ENCODE peak calls at places on chromosomes 1 and 21, in eight cellular contexts. Y is fibroblast of lung, W is tibial artery, Q is H1, R is body of pancreas, H is right lobe of liver, J is hepatocyte, D is ascending aorta. C is an unnamed sample.
A peak's percentile ranks its signal among the peaks of the same experiment; 100 is the strongest.

GRCh38 chr1:210264521-210265380 is 32.2 kb downstream of the SERTAD4 start:
- DNase-seq in Q (no peak), W (no peak), D (no peak), Y (peak; percentile 47), R (no peak), H (no peak), J (peak; percentile 22), C (no peak)

GRCh38 chr1:203196371-203196770 is 9.9 kb upstream of the CHI3L1 start:
- DNase-seq in W (no peak), H (no peak), Q (no peak), Y (peak; percentile 42), D (no peak), R (no peak), J (no peak), C (no peak)

GRCh38 chr1:18217398-18218043 is 109.9 kb downstream of the IGSF21 start:
- DNase-seq in J (peak; percentile 37), D (no peak), Q (peak; percentile 27), W (peak; percentile 24), Y (no peak), H (no peak), R (no peak), C (peak; percentile 39)

GRCh38 chr1:34236089-34236488 is 59.4 kb downstream of the C1orf94 start:
- DNase-seq in H (no peak), Y (no peak), R (no peak), D (no peak), Q (no peak), W (no peak), J (peak; percentile 33), C (no peak)

GRCh38 chr1:207883104-207883651 is 27.7 kb downstream of the CD34 start:
- DNase-seq in Y (no peak), H (no peak), D (no peak), W (no peak), J (no peak), Q (no peak), R (no peak), C (no peak)

GRCh38 chr1:154998818-154999650 is 3.6 kb upstream of the ZBTB7B start:
- DNase-seq in R (peak; percentile 58), Q (no peak), J (peak; percentile 78), D (no peak), W (peak; percentile 47), Y (peak; percentile 59), H (no peak), C (peak; percentile 86)

GRCh38 chr1:54037476-54037875 is 15.5 kb downstream of the TMEM59 start:
- DNase-seq in Q (no peak), Y (peak; percentile 51), W (no peak), J (no peak), D (no peak), R (no peak), H (no peak), C (no peak)

GRCh38 chr1:92961896-92962752 is 862 bp upstream of the DIPK1A start:
- DNase-seq in Q (no peak), Y (peak; percentile 80), R (peak; percentile 18), H (peak; percentile 64), J (peak; percentile 43), W (peak; percentile 38), D (no peak), C (no peak)

GRCh38 chr1:155938220-155938627 is 3.2 kb upstream of the RXFP4 start:
- DNase-seq in W (no peak), R (no peak), Y (peak; percentile 67), H (no peak), J (peak; percentile 67), D (no peak), Q (no peak), C (peak; percentile 44)

GRCh38 chr1:38077523-38078147 is 31.0 kb upstream of the POU3F1 start:
- DNase-seq in Y (peak; percentile 24), W (no peak), H (no peak), J (no peak), R (no peak), D (no peak), Q (no peak), C (no peak)

GRCh38 chr1:10339815-10340214 is 59.0 kb upstream of the PGD start:
- DNase-seq in W (no peak), Y (peak; percentile 90), R (peak; percentile 12), J (peak; percentile 54), Q (peak; percentile 31), H (no peak), D (no peak), C (peak; percentile 78)

GRCh38 chr1:67850611-67851075 is 17.4 kb upstream of the GNG12 start:
- DNase-seq in H (no peak), W (peak; percentile 89), R (peak; percentile 93), Q (no peak), Y (peak; percentile 92), D (peak; percentile 69), J (peak; percentile 73), C (peak; percentile 58)

GRCh38 chr21:38428211-38428610 is 70.1 kb downstream of the ERG start:
- DNase-seq in W (no peak), H (no peak), Q (no peak), Y (no peak), D (no peak), J (no peak), R (no peak), C (no peak)

DNA sequence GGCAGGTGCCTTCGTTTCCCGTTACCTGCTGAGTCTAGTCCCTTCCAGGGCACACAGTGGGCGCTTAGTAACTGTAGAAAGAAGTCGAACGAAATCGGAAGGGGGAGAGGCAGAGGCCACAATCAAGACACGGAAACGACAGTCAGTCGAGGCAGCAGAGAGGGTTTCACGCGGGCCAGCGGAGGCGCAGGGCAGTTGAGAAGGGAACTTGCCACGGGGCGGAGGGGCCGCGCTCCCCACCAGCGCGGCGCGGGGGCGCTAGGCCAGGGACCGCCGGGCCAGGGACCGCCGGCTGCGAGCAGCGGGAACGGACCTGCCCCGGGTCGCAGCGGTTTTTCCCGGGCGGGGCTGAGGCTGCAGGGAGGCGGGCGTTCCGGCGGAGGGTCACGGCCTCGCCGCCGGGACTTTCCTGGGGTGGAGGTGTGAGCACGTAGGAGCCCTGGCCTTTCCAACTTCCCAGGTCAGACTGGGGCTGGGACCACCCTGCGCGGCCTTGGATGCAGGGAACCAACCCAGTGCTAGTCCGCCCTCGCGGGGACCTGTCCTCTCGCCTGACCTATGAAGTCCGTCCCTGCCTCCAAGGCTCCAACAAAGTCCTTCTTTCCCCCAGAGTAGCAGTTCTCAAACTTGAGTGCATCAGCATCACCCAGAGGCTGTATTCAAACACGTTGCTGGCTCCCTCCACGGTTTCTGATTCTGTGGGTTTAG is 150.1 kb upstream of the FGGY start:
- DNase-seq in J (peak; percentile 62), W (peak; percentile 43), R (peak; percentile 39), Y (peak; percentile 30), D (no peak), H (peak; percentile 69), Q (no peak), C (no peak)
- TF ChIP-seq CTCF in J (peak; percentile 9), W (peak; percentile 21), R (peak; percentile 16), Y (peak; percentile 20), D (no peak), H (no peak), Q (no peak), C (no peak)

GRCh38 chr1:39569034-39569433 is 7.6 kb downstream of the PABPC4 start:
- DNase-seq in J (no peak), H (no peak), Y (no peak), R (peak; percentile 21), Q (no peak), W (no peak), D (no peak), C (no peak)
- H3K36me3 ChIP-seq in J (peaks cover 14% of the 10 kb centered on the region), H (peaks cover 9% of the 10 kb centered on the region), Y (peaks cover 43% of the 10 kb centered on the region), R (peaks cover 32% of the 10 kb centered on the region), Q (peaks cover 97% of the 10 kb centered on the region), W (peaks cover 85% of the 10 kb centered on the region), D (peaks cover 86% of the 10 kb centered on the region), C (peaks cover 95% of the 10 kb centered on the region)

GRCh38 chr1:1540817-1541628 is 599 bp upstream of the TMEM240 start:
- DNase-seq in D (no peak), Y (no peak), Q (no peak), R (no peak), H (peak; percentile 59), J (no peak), W (no peak), C (no peak)

GRCh38 chr1:1538334-1538733 is 2.1 kb downstream of the TMEM240 start:
- DNase-seq in D (no peak), Y (no peak), H (peak; percentile 51), W (no peak), R (no peak), J (no peak), Q (no peak), C (no peak)

GRCh38 chr1:1538989-1539309 is 1.5 kb downstream of the TMEM240 start:
- DNase-seq in Q (no peak), Y (no peak), W (no peak), H (no peak), J (no peak), R (no peak), D (no peak), C (no peak)

GRCh38 chr1:1540015-1540816 is at the start of gene TMEM240:
- DNase-seq in R (peak; percentile 61), Y (peak; percentile 73), J (peak; percentile 89), Q (peak; percentile 39), D (no peak), H (peak; percentile 65), W (peak; percentile 67), C (peak; percentile 87)

DNA sequence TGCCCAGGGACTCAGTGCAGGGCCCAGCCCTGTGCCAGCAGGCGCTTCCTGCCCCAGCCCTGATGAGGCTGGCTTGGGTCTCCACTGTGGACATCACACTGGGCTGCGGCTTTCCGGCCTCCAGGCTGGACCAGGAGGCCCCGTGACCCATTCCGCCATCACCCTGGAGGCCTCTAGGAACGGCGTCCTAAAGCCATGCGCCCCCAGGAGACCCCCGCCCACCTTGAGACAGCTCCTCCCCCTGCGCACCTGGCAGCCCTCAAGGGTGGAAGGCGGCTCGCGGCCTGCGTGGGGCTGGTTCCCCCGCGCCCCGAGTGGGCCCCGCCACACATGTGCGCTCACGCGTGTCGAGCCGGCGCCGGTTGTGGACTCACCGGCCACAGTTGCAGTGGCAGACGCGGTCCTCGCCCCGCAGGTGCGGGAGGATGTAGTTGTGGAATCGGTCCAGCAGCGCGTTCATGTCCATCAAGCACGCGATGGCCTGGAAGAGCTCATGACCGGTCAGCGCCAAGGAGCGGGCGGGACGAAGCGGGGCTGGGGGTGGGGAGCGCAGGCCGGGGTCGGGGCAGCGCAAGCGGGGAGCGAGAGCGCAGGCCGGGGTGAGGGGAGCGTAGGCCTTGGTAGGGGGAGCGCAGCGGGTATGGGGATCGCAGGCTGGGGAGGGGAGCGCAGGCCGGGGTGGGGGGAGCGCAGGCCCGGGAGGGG is 962 bp downstream of the TMEM240 start:
- DNase-seq in Q (no peak), R (peak; percentile 28), H (peak; percentile 54), Y (peak; percentile 44), D (no peak), J (peak; percentile 55), W (no peak), C (no peak)
- H3K4me3 ChIP-seq in Q (peak overlapping the region; percentile 50), R (no peak overlapping the region), H (peak overlapping the region; percentile 18), Y (peak overlapping the region; percentile 61), D (peak overlapping the region; percentile 87), J (peak overlapping the region; percentile 49), W (peak overlapping the region; percentile 62), C (peak overlapping the region; percentile 41)

DNA sequence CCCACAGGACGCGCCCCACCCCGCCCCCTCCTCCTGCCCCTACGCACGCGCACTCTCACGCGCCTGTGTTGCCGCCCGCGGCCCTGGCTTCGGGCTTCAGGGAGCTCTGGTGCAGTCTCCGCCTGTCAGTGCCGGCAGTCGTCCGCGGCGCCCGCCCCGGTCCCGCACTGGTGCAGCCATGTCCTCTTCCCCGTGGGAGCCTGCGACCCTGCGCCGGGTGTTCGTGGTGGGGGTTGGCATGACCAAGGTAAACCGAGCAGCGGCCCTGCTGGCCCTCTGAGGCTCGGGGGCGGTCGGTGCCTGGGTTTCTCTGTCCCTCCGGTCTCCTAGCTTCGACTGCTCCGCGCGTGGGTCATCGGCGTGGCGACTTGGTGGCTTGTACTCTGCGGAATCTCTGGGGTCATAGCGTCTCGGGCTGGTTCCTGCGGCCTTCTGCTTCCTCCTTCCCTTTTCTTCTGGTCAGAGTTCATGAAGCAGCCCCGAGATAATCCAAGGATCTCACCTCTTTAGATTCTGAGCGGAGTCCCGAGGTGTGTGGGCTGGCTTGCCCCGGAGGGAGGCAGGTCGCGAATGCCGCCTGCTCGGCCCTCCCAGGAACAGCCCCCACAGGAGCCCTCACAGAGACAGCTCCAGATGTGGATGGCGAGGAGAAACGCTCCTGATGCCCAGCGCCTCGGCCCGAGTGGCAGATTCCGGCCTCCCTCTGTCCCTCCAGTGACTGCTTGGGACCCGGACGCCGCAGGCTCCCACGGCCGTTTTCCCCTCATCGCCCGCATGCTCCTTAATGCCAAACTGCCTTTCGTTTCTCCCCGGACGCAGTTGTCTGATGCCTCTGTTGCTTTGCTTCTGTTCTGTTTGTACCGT is at the start of gene SCP2:
- DNase-seq in W (peak; percentile 83), J (peak; percentile 88), Q (no peak), Y (peak; percentile 68), H (peak; percentile 93), R (peak; percentile 87), D (peak; percentile 33), C (peak; percentile 76)
- TF ChIP-seq CTCF in W (no peak), J (no peak), Q (no peak), Y (no peak), H (no peak), R (no peak), D (no peak), C (no peak)

C was measured in BE2C.